ENCODE peak calls at places on chromosomes 2 and 18, in five cellular contexts. E, M, A, R and G are unnamed samples.

GRCh38 chr2:222305510-222306392 is 7.0 kb upstream of the PAX3 start:
- DNase-seq in M (no peak), E (no peak), R (no peak), A (no peak), G (no peak)

GRCh38 chr2:64168756-64169155 is 24.5 kb upstream of the PELI1 start:
- DNase-seq in M (no peak), A (no peak), R (no peak), E (no peak), G (no peak)

GRCh38 chr2:220969348-220969747 is 602.8 kb downstream of the EPHA4 start:
- DNase-seq in R (no peak), A (no peak), M (no peak), E (no peak), G (no peak)

GRCh38 chr2:65530547-65531320 is 98.3 kb upstream of the SPRED2 start:
- DNase-seq in A (no peak), E (no peak), R (peak), M (no peak), G (no peak)

GRCh38 chr2:153940511-153940910 is 68.8 kb downstream of the GALNT13 start:
- DNase-seq in R (peak), A (no peak), M (no peak), E (no peak), G (peak)

GRCh38 chr2:187658952-187659525 is 104.8 kb upstream of the TFPI start:
- DNase-seq in R (peak), A (peak), M (no peak), E (no peak), G (no peak)

GRCh38 chr2:155026646-155027045 is 328.2 kb downstream of the KCNJ3 start:
- DNase-seq in A (no peak), M (no peak), R (no peak), E (no peak), G (no peak)

GRCh38 chr2:121473502-121473901 is 57.2 kb upstream of the RNU4ATAC start:
- DNase-seq in M (no peak), R (no peak), E (no peak), A (no peak), G (no peak)

GRCh38 chr2:176398783-176399182 is 129.5 kb downstream of the MTX2 start:
- DNase-seq in M (no peak), A (no peak), E (no peak), R (peak), G (no peak)

GRCh38 chr2:12341919-12342318 is 374.8 kb upstream of the TRIB2 start:
- DNase-seq in E (no peak), A (no peak), R (no peak), M (no peak), G (no peak)

GRCh38 chr2:99691931-99692330 is 202.1 kb upstream of the REV1 start:
- DNase-seq in E (no peak), R (no peak), A (no peak), M (no peak), G (no peak)

GRCh38 chr18:23799540-23799939 is 110.3 kb downstream of the LAMA3 start:
- DNase-seq in E (no peak), M (no peak), R (no peak), A (no peak), G (no peak)

GRCh38 chr18:23800902-23801301 is 111.6 kb downstream of the LAMA3 start:
- DNase-seq in E (no peak), M (no peak), R (no peak), A (no peak), G (no peak)

GRCh38 chr18:23802817-23803216 is 113.6 kb downstream of the LAMA3 start:
- DNase-seq in E (no peak), A (no peak), R (no peak), M (no peak), G (no peak)

GRCh38 chr18:23798249-23798648 is 109.0 kb downstream of the LAMA3 start:
- DNase-seq in E (no peak), M (no peak), R (peak), A (no peak), G (no peak)

GRCh38 chr18:23798824-23799223 is 109.6 kb downstream of the LAMA3 start:
- DNase-seq in M (no peak), A (no peak), E (no peak), R (no peak), G (no peak)
- TF ChIP-seq CTCF in M (no peak), A (no peak), E (no peak), R (no peak), G (no peak)

DNA sequence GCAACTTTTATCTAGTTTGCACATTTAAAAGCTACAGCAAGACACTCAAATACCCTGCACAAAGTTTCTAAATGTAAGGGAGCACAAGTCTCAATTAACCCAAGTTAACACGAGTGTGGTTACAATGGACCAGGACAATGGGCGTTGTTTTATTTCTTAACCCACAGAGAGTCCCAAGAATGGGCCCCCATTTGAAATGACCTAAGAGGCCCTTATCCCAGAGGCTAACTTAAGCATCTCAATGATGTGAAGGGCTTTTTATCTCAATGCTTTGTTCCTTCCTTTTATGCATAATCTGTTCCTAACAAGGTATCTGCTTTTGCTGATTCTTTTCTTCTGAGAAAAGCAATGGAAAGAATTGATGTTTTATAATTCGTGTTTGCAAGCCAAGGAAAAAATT is 151.5 kb upstream of the SALL3 start:
- DNase-seq in A (no peak), R (no peak), M (no peak), E (no peak), G (no peak)
- TF ChIP-seq CTCF in A (no peak), R (no peak), M (no peak), E (no peak), G (no peak)

DNA sequence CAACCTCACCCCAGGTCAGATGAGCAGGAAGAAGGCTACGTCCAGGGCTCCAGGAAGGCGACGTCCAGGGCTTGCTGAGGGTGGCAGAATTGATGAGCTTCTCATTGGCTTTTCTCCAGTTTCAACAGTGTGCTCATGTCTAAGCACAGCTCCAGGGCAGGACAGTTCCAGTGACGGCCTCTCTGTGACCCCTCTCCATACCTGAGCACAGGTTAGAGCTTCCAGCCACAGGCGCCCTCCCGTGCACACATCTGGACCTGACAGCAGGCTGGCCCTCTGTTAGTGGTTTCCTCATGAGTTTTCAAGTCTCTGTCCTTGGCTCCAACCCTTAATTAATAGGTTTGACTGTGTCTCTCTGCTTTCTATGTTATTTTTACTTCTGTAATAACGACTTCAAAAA is 327.6 kb downstream of the ZNF516 start:
- DNase-seq in A (no peak), E (no peak), M (no peak), R (no peak), G (no peak)
- TF ChIP-seq CTCF in A (no peak), E (no peak), M (no peak), R (no peak), G (no peak)

GRCh38 chr2:16281451-16282330 is 341.3 kb downstream of the MYCN start:
- DNase-seq in E (peak), A (peak), M (no peak), R (no peak), G (no peak)
- TF ChIP-seq CTCF in E (peak), A (no peak), M (peak), R (no peak), G (peak)

DNA sequence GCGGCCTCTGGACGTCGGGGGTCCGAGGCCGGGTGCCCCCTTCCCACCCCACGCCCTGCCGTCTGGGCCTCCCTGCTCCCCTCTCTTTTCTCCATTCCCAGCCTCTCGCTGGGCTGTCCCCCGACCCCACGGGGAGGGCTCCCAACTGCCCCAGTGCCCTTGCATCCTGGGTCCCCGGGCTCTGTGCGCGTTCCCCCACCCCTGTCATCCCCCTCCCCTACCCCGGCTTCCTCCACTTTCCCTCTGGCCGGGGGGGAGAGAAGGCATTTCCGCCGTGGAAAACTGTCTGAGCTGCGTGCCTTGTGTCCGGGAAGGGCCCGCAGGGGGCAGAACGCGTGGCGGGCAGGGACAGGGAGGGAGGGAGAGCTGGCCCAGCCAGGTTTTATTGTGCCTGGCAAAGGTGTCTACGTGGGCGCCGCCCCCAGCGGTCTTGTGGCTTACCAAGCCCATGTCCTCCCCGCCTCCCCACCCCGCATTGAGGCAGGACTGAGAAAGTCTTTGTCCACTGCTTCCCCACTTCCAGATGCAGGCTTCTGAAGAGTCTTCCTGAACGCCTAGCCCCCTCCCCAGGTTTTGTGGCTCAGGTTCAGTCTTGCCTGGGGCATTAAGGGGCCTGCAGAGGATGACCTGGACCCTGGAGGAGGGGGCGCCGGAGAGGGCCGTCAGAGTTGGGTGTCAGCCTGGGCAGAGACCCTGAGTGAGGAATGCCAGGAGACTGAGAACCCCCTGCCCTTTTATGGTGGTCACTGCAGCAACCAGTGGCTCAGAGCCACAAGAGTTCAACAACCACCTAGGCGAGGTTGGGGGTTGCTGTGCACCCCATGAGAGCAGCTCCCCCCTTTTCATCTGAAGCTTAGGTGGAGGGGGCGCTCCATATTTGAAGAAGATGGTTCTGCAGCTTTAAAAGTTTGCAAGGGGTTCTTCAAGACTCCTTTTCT is 1.3 kb downstream of the ITM2C start:
- DNase-seq in M (no peak), A (peak), E (no peak), R (no peak), G (no peak)
- TF ChIP-seq CTCF in M (no peak), A (no peak), E (peak), R (no peak), G (peak)

GRCh38 chr2:61900246-61900645 is 5.2 kb upstream of the COMMD1 start:
- DNase-seq in A (no peak), M (no peak), E (no peak), R (no peak), G (no peak)

GRCh38 chr2:61910603-61911002 is 5.1 kb downstream of the COMMD1 start:
- DNase-seq in E (no peak), R (peak), A (no peak), M (no peak), G (no peak)

GRCh38 chr2:61911510-61911909 is 6.0 kb downstream of the COMMD1 start:
- DNase-seq in M (no peak), R (peak), E (no peak), A (no peak), G (no peak)

GRCh38 chr2:61906187-61906470 is 655 bp downstream of the COMMD1 start:
- DNase-seq in E (no peak), M (no peak), R (no peak), A (no peak), G (no peak)

DNA sequence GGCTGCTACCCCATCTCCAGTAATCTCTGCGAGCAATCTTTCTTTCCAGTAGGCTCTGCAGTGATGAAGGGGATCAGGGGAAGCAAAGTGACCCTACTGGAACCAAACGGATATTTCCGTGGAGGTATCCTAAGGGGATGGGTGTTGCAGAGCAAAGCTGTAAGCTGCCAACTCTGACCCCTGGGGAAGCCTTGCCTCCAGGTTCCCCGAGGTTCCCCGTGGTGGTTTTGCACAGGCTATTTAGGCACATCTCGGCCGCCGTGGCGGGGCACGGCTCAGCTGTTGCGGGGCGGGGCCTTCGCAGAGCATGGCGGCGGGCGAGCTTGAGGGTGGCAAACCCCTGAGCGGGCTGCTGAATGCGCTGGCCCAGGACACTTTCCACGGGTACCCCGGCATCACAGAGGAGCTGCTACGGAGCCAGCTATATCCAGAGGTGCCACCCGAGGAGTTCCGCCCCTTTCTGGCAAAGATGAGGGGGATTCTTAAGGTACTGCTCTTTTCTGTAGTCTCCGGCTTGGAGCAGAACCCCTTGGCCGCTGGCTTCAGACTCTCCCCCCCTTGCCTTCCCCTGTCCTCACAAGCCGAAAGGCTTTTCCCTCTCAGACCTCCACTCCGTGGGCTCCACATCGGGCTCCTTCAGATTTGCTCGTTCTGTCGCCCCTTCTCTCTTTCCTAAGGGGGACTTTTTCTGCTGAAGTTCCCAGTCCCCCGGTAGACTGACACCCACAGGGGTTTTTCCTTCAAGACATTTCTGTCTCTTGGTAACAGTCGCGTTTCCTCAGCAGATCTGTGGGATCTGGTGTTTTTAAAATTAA is at the start of gene COMMD1:
- DNase-seq in A (peak), R (peak), E (no peak), M (no peak), G (peak)
- TF ChIP-seq CTCF in A (no peak), R (no peak), E (no peak), M (no peak), G (no peak)

GRCh38 chr2:15588329-15588919 is 3.2 kb upstream of the DDX1 start:
- DNase-seq in A (peak), R (peak), M (peak), E (no peak), G (no peak)

GRCh38 chr2:15593327-15593705 is 1.6 kb downstream of the DDX1 start:
- DNase-seq in A (no peak), M (no peak), E (no peak), R (no peak), G (no peak)

GRCh38 chr2:15591373-15591691 is 336 bp upstream of the DDX1 start:
- DNase-seq in R (no peak), E (no peak), A (no peak), M (no peak), G (no peak)

GRCh38 chr2:15594291-15595256 is 2.9 kb downstream of the DDX1 start:
- DNase-seq in R (no peak), M (no peak), A (no peak), E (no peak), G (no peak)

GRCh38 chr2:15591692-15592463 is at the start of gene DDX1:
- DNase-seq in A (peak), M (peak), E (no peak), R (peak), G (no peak)
- TF ChIP-seq CTCF in A (no peak), M (no peak), E (no peak), R (no peak), G (no peak)

DNA sequence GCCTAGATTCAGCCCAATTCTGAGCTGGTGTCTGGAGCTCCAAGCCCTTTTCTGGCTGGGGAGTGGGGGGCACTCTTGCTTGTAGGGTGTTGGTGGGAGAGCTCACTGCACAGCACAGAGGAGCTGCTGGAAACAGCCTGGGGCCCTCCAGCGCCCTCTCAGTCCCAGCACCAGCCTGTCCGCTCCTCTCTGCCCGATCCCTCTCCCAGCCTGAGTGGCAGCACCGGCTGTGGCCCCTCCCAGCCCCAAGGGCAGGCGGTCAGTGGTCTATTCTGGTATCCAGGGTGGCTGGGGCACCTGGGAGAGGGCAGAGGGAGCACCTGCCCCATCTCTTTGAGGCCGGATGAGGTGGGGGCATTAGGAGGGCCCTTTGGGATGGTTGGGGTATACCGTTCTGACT is 13.2 kb upstream of the DES start:
- DNase-seq in R (no peak), A (peak), M (no peak), E (no peak), G (no peak)
- TF ChIP-seq CTCF in R (no peak), A (no peak), M (no peak), E (no peak), G (no peak)

DNA sequence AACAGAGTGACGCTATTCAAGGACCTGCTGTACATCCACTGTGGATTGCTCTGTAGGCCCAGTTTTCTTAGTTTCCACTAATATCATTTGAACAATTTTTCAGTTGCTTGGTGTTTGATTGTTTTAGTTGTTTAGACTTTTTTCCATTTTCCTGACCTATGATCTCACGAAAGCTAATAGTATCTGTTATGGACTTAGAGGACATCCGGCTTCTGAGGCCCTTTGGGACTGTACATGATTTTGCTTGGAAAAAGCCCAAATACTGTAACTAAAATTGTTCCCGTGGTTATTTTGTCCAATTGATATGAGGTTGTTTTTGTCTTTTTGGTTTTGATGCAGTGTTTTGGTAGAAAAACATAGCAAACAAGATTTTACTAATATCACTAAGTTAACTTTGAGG is 174.6 kb downstream of the PLCL1 start:
- DNase-seq in R (no peak), A (no peak), E (no peak), M (no peak), G (no peak)
- TF ChIP-seq CTCF in R (no peak), A (no peak), E (no peak), M (no peak), G (no peak)

DNA sequence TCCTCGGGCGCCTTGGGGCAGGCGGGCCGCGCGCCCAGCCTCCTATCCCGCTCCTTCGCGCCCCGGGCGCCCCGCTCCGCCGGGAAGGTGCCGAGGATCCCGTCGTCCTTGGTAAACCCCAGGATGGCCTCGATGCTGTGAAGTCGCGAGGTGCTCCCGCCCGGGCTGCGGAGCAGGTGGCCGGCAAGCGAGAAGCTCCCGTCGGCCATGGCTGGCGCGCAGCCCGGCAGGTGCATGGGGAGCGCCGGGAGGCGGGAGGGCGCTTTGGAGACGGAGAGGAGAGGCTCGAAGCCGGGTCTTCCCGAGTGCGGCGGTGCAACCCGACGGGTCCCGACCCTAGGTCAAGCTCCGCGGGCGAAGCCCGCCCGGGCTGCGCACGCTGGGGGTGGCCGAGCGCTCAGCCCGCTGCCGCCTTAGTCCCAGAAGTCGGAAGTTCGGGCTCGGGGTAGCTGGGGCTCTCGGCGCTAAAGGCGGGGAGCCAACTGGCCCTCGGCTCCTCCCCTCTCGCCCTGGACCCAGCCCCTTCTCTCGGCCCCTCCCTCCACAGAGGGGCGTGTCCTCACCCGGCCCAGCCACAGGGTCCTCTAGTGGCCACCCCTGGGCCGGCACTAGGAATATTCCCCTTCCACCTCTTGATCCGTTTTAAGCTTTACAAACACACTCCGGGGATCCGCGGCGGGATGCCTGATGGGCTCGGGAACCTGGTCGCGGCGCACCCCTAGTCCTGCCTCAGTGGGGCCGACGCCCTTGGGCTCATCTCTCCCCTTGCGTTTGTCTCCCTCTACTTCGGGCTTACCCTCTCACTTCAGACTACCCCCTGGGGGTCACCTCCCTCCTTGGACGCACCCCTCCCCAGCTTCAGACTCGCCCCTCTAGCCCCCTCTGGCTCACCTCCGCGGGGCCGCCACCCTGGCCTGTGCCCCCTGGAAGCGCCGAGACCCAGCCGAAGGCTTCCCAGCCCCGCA is at the start of gene RAX:
- DNase-seq in M (no peak), R (peak), A (peak), E (no peak), G (no peak)
- TF ChIP-seq CTCF in M (peak), R (peak), A (no peak), E (peak), G (peak)